ENCODE peak calls at places on chromosome 9, in four cellular contexts. K is brain microvascular endothelial cell, I is cardiac muscle cell, E is right lobe of liver. T is an unnamed sample.

GRCh38 chr9:69307446-69308216 is 17.4 kb upstream of the ENTREP1 start:
- DNase-seq in K (peak; percentile 68), I (peak; percentile 94), E (no peak), T (no peak)

GRCh38 chr9:4740373-4740622 is 704 bp downstream of the AK3 start:
- DNase-seq in K (no peak), I (no peak), E (no peak), T (no peak)

GRCh38 chr9:128150594-128151342 is 1.5 kb downstream of the LCN2 start:
- DNase-seq in K (no peak), I (peak; percentile 17), E (no peak), T (no peak)

GRCh38 chr9:134396825-134397224 is 70.6 kb downstream of the RXRA start:
- DNase-seq in K (no peak), I (no peak), E (no peak), T (no peak)

GRCh38 chr9:84819446-84819845 is 149.9 kb downstream of the NTRK2 start:
- DNase-seq in K (no peak), I (peak; percentile 23), E (no peak), T (no peak)

GRCh38 chr9:89247431-89248370 is 63.3 kb upstream of the CKS2 start:
- DNase-seq in K (no peak), I (no peak), E (no peak), T (peak; percentile 74)

GRCh38 chr9:75152416-75152815 is 64.1 kb downstream of the OSTF1 start:
- DNase-seq in K (no peak), I (no peak), E (no peak), T (no peak)

GRCh38 chr9:87725356-87725899 is 491 bp upstream of the CTSL start:
- DNase-seq in K (peak; percentile 20), I (no peak), E (no peak), T (no peak)

GRCh38 chr9:126604059-126604685 is 9.6 kb upstream of the LMX1B start:
- DNase-seq in K (no peak), I (no peak), E (no peak), T (no peak)

GRCh38 chr9:109251080-109251775 is 69.6 kb downstream of the EPB41L4B start:
- DNase-seq in K (peak; percentile 63), I (no peak), E (peak; percentile 39), T (no peak)

GRCh38 chr9:72322259-72322658 is 42.7 kb downstream of the ZFAND5 start:
- DNase-seq in K (no peak), I (no peak), E (no peak), T (no peak)

GRCh38 chr9:117703538-117703937 is 665 bp upstream of the TLR4 start:
- DNase-seq in K (peak; percentile 51), I (no peak), E (no peak), T (no peak)

GRCh38 chr9:136711751-136712689 is at the start of gene DIPK1B:
- DNase-seq in K (no peak), I (peak; percentile 80), E (no peak), T (no peak)

GRCh38 chr9:137694236-137694959 is 75.6 kb downstream of the EHMT1 start:
- DNase-seq in K (no peak), I (no peak), E (no peak), T (no peak)

GRCh38 chr9:13904746-13905145 is 409.2 kb downstream of the NFIB start:
- DNase-seq in K (peak; percentile 12), I (no peak), E (no peak), T (no peak)

GRCh38 chr9:35501941-35502340 is 12.0 kb downstream of the RUSC2 start:
- DNase-seq in K (no peak), I (no peak), E (no peak), T (no peak)

GRCh38 chr9:34571180-34571800 is 18.2 kb downstream of the CNTFR start:
- DNase-seq in K (no peak), I (no peak), E (no peak), T (no peak)

GRCh38 chr9:106017198-106017740 is 322.9 kb downstream of the TMEM38B start:
- DNase-seq in K (no peak), I (no peak), E (no peak), T (no peak)

GRCh38 chr9:106038266-106039001 is 344.1 kb downstream of the TMEM38B start:
- DNase-seq in K (no peak), I (no peak), E (no peak), T (no peak)

GRCh38 chr9:115492869-115493268 is 374.9 kb upstream of the TNC start:
- DNase-seq in K (no peak), I (no peak), E (no peak), T (no peak)

GRCh38 chr9:133375116-133375723 is 640 bp downstream of the SURF4 start:
- DNase-seq in K (peak; percentile 12), I (peak; percentile 41), E (no peak), T (no peak)

GRCh38 chr9:133694686-133695085 is 43.5 kb downstream of the SARDH start:
- DNase-seq in K (no peak), I (no peak), E (no peak), T (no peak)

GRCh38 chr9:34592895-34593601 is 3.5 kb upstream of the CNTFR start:
- DNase-seq in K (no peak), I (no peak), E (peak; percentile 51), T (no peak)

GRCh38 chr9:25681270-25681669 is 3.0 kb upstream of the TUSC1 start:
- DNase-seq in K (peak; percentile 56), I (no peak), E (no peak), T (peak; percentile 42)

GRCh38 chr9:12819436-12820185 is 44.8 kb downstream of the LURAP1L start:
- DNase-seq in K (no peak), I (no peak), E (no peak), T (no peak)
- TF ChIP-seq CTCF in K (peak; percentile 70), I (peak; percentile 21), E (peak; percentile 60), T (peak; percentile 60)

GRCh38 chr9:131707677-131708612 is 31.9 kb downstream of the RAPGEF1 start:
- DNase-seq in K (peak; percentile 22), I (peak; percentile 41), E (peak; percentile 77), T (peak; percentile 55)

GRCh38 chr9:131706608-131706970 is 33.3 kb downstream of the RAPGEF1 start:
- DNase-seq in K (no peak), I (no peak), E (no peak), T (no peak)

GRCh38 chr9:131709741-131710499 is 30.0 kb downstream of the RAPGEF1 start:
- DNase-seq in K (peak; percentile 18), I (no peak), E (no peak), T (peak; percentile 55)

GRCh38 chr9:131707050-131707449 is 32.8 kb downstream of the RAPGEF1 start:
- DNase-seq in K (no peak), I (no peak), E (no peak), T (no peak)

GRCh38 chr9:131708613-131709002 is 31.3 kb downstream of the RAPGEF1 start:
- DNase-seq in K (no peak), I (no peak), E (no peak), T (no peak)
- H3K27ac ChIP-seq in K (no peak overlapping the region), I (no peak overlapping the region), E (peak overlapping the region; percentile 58), T (peak overlapping the region; percentile 72)

DNA sequence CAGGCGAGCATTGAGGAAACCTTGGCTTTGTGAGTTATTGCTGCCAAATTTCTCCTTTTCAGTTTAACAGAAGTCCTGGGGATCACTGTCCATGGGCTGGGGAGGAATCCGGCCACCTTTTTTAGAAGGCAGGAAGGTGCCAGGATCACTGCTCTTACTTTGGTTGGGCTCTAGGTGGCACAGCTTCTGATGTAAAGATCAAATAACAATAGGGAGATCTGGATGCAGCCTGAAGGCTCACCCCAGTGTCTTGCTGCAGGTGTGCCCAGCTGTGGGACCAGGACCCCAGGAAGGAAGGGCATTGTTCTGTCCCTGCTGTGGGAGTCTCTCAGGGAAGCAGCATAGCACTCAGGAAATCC is 69.5 kb downstream of the DAB2IP start:
- DNase-seq in K (no peak), I (no peak), E (no peak), T (no peak)
- TF ChIP-seq CTCF in K (peak; percentile 43), I (peak; percentile 10), E (no peak), T (peak; percentile 43)

DNA sequence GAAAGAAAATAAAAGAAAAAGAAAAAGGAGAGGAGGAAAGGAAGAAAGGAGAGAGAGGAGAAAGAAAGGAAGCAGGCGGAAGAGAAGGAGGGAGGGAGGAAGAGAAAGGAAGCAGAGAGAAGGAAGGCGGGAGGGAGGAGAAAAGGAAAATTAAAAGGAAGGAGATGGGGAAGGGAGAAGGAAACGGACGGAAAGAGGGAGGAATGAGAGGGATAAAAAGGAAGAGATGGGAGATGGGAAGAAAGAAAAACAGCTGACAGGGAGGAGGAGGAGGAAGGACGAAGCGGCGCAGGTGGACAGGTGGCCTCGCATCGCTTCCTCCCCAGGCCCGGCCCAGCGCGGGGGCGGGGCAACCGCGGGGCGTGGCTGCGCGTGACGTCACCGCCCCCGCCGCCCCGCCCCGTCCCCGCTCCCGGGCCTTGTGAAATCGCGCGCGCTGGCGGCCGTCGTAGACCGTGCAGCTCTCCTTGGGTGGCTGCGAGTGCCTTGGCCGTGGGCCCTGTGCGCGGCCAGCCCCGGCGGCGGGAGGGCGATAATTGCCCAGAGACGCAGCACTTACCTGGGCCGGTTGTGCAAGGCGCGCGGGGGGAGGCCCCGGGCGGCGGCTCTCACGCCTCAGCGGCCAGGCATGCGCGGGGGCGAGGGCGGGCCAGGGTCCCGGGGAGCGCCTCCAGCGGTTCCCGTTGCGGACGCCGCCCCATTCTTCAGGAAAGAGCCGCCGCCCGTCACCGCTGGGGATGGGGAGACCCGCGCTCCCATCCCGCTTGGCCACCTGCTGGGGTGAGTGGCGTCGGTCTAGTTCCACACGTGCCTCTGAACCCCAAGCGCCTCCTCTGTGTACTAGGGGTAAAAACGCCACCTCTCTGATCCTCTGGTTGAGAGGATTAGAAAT is 49.6 kb upstream of the FOXE1 start:
- DNase-seq in K (peak; percentile 9), I (peak; percentile 83), E (peak; percentile 86), T (peak; percentile 48)
- H3K27ac ChIP-seq in K (no peak overlapping the region), I (no peak overlapping the region), E (no peak overlapping the region), T (peak overlapping the region; percentile 49)

DNA sequence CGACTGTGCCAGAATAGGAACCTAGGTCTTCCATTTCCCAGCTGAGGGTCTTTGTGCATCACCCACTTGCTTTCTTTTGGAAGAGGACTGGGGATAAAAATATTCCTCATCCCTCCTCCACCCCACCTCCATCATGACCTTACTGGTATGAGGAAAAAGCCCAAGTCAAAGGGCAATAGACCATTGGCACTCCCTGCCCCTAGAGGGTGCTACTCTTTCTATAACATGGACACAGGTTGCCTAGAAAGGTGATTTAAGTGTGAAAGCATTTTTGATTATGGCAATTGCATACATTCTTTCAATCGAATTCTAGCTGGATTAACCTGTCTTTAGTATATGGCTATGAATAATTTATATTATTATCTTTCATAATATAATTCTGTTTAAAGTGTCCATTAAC is 22.8 kb upstream of the ZNF618 start:
- DNase-seq in K (no peak), I (peak; percentile 15), E (no peak), T (no peak)
- TF ChIP-seq CTCF in K (peak; percentile 59), I (peak; percentile 50), E (peak; percentile 77), T (peak; percentile 66)

DNA sequence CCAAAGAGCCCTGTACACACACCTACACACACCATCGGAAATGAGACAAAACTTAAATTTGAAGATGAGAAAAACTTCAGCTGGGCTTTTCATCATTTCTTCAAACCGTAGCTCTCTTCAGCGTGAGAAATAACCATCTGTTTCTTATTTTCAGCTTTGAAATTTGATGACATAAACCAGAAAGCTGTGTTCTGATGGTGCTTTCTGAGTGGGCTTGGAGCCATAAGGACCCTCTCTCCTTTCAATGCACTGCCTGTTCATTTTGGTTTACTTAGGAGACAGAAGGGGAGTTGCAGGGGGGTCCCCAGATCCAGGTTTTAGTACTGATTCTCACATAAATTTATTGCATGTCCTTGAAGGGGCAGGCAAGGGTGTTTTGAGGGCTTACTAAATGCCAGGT is 9.5 kb downstream of the FBXO10 start:
- DNase-seq in K (no peak), I (no peak), E (no peak), T (no peak)
- H3K27ac ChIP-seq in K (no peak overlapping the region), I (no peak overlapping the region), E (no peak overlapping the region), T (no peak overlapping the region)

T was measured in foreskin keratinocyte.